ENCODE peak calls at places on chromosome 6, in five cellular contexts. L is PC-3, U is K562, B is fibroblast of mammary gland, J is NB4. K is an unnamed sample.

GRCh38 chr6:109739671-109740070 is 48.6 kb downstream of the FIG4 start:
- DNase-seq in U (no peak), L (no peak), B (no peak), J (no peak), K (no peak)

GRCh38 chr6:113719056-113719455 is 138.1 kb upstream of the MARCKS start:
- DNase-seq in U (no peak), B (peak), L (peak), J (peak), K (no peak)

GRCh38 chr6:140499607-140500006 is 1125.2 kb upstream of the CITED2 start:
- DNase-seq in L (no peak), J (no peak), B (no peak), U (no peak), K (no peak)

GRCh38 chr6:38688579-38689087 is 14.3 kb downstream of the GLO1 start:
- DNase-seq in B (no peak), U (no peak), L (no peak), J (peak), K (no peak)

GRCh38 chr6:168049277-168049676 is 29.7 kb downstream of the FRMD1 start:
- DNase-seq in L (no peak), B (no peak), U (no peak), J (no peak), K (no peak)

GRCh38 chr6:14028631-14029030 is 88.9 kb upstream of the CD83 start:
- DNase-seq in L (no peak), U (no peak), B (no peak), J (no peak), K (no peak)

GRCh38 chr6:81708306-81708705 is 44.2 kb downstream of the TENT5A start:
- DNase-seq in J (no peak), U (no peak), L (no peak), B (no peak), K (no peak)

GRCh38 chr6:107786709-107787588 is 37.2 kb downstream of the SCML4 start:
- DNase-seq in L (no peak), U (no peak), J (no peak), B (no peak), K (no peak)

GRCh38 chr6:37502703-37503485 is 3.2 kb upstream of the CCDC167 start:
- DNase-seq in U (no peak), L (no peak), J (no peak), B (no peak), K (no peak)

GRCh38 chr6:113405326-113406050 is 451.7 kb upstream of the MARCKS start:
- DNase-seq in B (no peak), U (no peak), L (no peak), J (no peak), K (no peak)

GRCh38 chr6:98514073-98514720 is 320.2 kb upstream of the POU3F2 start:
- DNase-seq in U (no peak), L (no peak), B (no peak), J (no peak), K (no peak)

GRCh38 chr6:156719720-156720563 is 57.2 kb upstream of the ARID1B start:
- DNase-seq in L (peak), B (peak), J (peak), U (peak), K (peak)

GRCh38 chr6:140064371-140064770 is 689.9 kb upstream of the CITED2 start:
- DNase-seq in J (no peak), B (no peak), U (no peak), L (no peak), K (no peak)

GRCh38 chr6:75932067-75932466 is 140.4 kb downstream of the IMPG1 start:
- DNase-seq in L (peak), J (peak), B (peak), U (peak), K (peak)
- TF ChIP-seq CTCF in L (peak), J (peak), B (peak), U (peak), K (peak)

GRCh38 chr6:119351005-119351394 is 1.4 kb upstream of the MAN1A1 start:
- DNase-seq in U (peak), B (peak), L (peak), J (no peak), K (no peak)
- TF ChIP-seq CTCF in U (peak), B (peak), L (peak), J (no peak), K (no peak)

DNA sequence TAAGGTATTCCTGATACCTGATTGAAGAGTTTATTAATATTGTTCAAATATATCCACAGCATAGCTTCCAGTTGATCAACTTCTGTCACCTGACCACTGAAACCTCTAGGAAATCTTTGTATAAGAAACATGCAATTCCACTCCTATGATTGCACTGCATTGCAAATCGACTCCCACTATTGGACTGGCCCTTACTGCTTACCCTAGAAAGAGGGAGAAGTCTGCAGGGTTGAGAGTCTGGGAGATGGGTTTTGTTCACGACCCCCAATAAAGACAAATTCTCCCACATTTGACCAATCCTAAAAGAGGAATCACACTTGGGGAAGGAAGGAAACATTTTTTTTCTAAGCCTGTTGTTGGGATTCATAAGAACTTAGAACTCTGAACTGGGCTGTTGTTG is 43.7 kb downstream of the TNFRSF21 start:
- DNase-seq in J (no peak), U (no peak), L (no peak), B (no peak), K (no peak)
- TF ChIP-seq CTCF in J (no peak), U (no peak), L (no peak), B (no peak), K (no peak)

GRCh38 chr6:44641344-44641743 is 253.8 kb downstream of the CDC5L start:
- DNase-seq in L (no peak), J (no peak), B (peak), U (no peak), K (no peak)

GRCh38 chr6:44646355-44646754 is 258.8 kb downstream of the CDC5L start:
- DNase-seq in L (no peak), B (peak), U (no peak), J (no peak), K (no peak)

GRCh38 chr6:44642345-44642744 is 254.8 kb downstream of the CDC5L start:
- DNase-seq in B (no peak), L (no peak), J (no peak), U (no peak), K (no peak)

GRCh38 chr6:44642870-44643522 is 255.5 kb downstream of the CDC5L start:
- DNase-seq in U (peak), B (peak), L (peak), J (peak), K (no peak)

GRCh38 chr6:44645276-44645675 is 257.8 kb downstream of the CDC5L start:
- DNase-seq in U (peak), L (peak), B (no peak), J (peak), K (no peak)
- TF ChIP-seq CTCF in U (peak), L (peak), B (no peak), J (no peak), K (no peak)

GRCh38 chr6:153872946-153873345 is 166.1 kb upstream of the OPRM1 start:
- DNase-seq in J (no peak), B (no peak), U (no peak), L (no peak), K (no peak)
- TF ChIP-seq CTCF in J (no peak), B (no peak), U (no peak), L (no peak), K (no peak)

GRCh38 chr6:131519670-131520436 is 53.2 kb upstream of the ARG1 start:
- DNase-seq in U (peak), J (peak), L (peak), B (peak), K (peak)
- TF ChIP-seq CTCF in U (peak), J (peak), L (peak), B (peak), K (peak)

DNA sequence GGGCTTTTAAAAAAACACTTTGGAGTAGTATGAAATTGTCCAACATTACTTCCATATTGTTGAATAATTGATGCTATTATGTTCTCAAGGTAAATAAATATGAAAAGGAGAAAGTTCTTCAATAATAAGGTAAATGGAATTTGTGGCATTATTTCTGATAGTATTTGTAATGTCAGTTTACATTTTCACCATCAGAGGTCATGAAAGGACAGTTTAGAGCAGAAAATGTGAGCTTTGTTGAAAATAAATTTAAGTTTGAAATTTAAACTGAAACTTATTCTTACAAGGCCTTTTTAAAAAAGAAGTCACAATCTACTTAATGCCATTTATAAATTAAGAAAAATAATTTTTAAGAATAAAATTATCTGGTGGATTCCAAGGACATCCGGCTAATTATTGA is 15.8 kb upstream of the CEP162 start:
- DNase-seq in J (no peak), U (no peak), L (no peak), B (peak), K (no peak)
- TF ChIP-seq CTCF in J (no peak), U (peak), L (no peak), B (peak), K (no peak)

DNA sequence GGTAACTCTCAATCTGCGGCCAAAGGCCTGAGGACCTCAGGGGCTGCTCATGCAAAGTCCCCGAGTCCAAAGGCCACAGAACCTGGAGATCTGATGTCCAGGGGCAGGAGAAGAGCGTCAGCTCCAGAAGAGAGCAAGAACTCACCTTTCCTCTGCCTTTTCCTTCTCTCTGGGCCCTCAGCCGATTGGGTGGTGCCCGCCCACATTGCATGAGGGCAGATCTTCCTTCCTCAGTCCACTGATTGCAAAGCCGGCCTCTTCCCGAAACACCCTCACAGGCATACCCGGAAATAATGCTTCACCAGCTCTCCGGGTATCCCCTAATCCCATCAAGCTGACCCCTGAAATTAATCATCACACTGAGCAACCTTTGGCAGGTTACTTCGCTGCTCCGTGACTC is 33.4 kb downstream of the SPDEF start:
- DNase-seq in B (no peak), U (no peak), L (no peak), J (no peak), K (no peak)
- TF ChIP-seq CTCF in B (no peak), U (no peak), L (no peak), J (no peak), K (no peak)

K was measured in endothelial cell.